ENCODE peak calls at places on chromosomes 12 and 14, in seven cellular contexts. One of them, this sample, is unnamed.

GRCh38 chr12:68317047-68317667 is 15.0 kb downstream of the MDM1 start:
- DNase-seq in GM12865: peak
- DNase-seq in ascending aorta: no peak
- DNase-seq in WERI-Rb-1: peak
- DNase-seq in fibroblast of the aortic adventitia: peak
- DNase-seq in AG09309: no peak
- DNase-seq in posterior vena cava: no peak
- DNase-seq in this sample: peak

GRCh38 chr14:96104469-96105057 is 65.4 kb downstream of the C14orf132 start:
- DNase-seq in GM12865: peak
- DNase-seq in ascending aorta: no peak
- DNase-seq in posterior vena cava: peak
- DNase-seq in AG09309: peak
- DNase-seq in fibroblast of the aortic adventitia: peak
- DNase-seq in WERI-Rb-1: peak
- DNase-seq in this sample: no peak

GRCh38 chr12:4539167-4539870 is 629 bp downstream of the RAD51AP1 start:
- DNase-seq in posterior vena cava: no peak
- DNase-seq in AG09309: no peak
- DNase-seq in fibroblast of the aortic adventitia: no peak
- DNase-seq in WERI-Rb-1: peak
- DNase-seq in GM12865: no peak
- DNase-seq in ascending aorta: no peak
- DNase-seq in this sample: no peak

GRCh38 chr14:96221841-96222240 is 17.2 kb downstream of the BDKRB2 start:
- DNase-seq in posterior vena cava: no peak
- DNase-seq in AG09309: no peak
- DNase-seq in GM12865: no peak
- DNase-seq in fibroblast of the aortic adventitia: no peak
- DNase-seq in ascending aorta: no peak
- DNase-seq in WERI-Rb-1: no peak
- DNase-seq in this sample: no peak

GRCh38 chr14:64702493-64703392 is 1.5 kb upstream of the PLEKHG3 start:
- DNase-seq in fibroblast of the aortic adventitia: no peak
- DNase-seq in AG09309: no peak
- DNase-seq in GM12865: no peak
- DNase-seq in ascending aorta: no peak
- DNase-seq in WERI-Rb-1: no peak
- DNase-seq in posterior vena cava: no peak
- DNase-seq in this sample: no peak

GRCh38 chr12:31647106-31647505 is 12.4 kb upstream of the ETFBKMT start:
- DNase-seq in ascending aorta: no peak
- DNase-seq in WERI-Rb-1: peak
- DNase-seq in fibroblast of the aortic adventitia: no peak
- DNase-seq in AG09309: no peak
- DNase-seq in GM12865: no peak
- DNase-seq in posterior vena cava: no peak
- DNase-seq in this sample: no peak

GRCh38 chr12:76830456-76830855 is 48.4 kb downstream of the CSRP2 start:
- DNase-seq in AG09309: no peak
- DNase-seq in posterior vena cava: no peak
- DNase-seq in ascending aorta: no peak
- DNase-seq in GM12865: no peak
- DNase-seq in fibroblast of the aortic adventitia: peak
- DNase-seq in WERI-Rb-1: no peak
- DNase-seq in this sample: no peak

GRCh38 chr12:131862600-131862993 is 31.8 kb upstream of the ULK1 start:
- DNase-seq in GM12865: no peak
- DNase-seq in WERI-Rb-1: no peak
- DNase-seq in AG09309: no peak
- DNase-seq in fibroblast of the aortic adventitia: no peak
- DNase-seq in ascending aorta: no peak
- DNase-seq in posterior vena cava: no peak
- DNase-seq in this sample: no peak

GRCh38 chr14:58749066-58749669 is 111.4 kb downstream of the DACT1 start:
- DNase-seq in posterior vena cava: no peak
- DNase-seq in WERI-Rb-1: no peak
- DNase-seq in AG09309: peak
- DNase-seq in GM12865: peak
- DNase-seq in fibroblast of the aortic adventitia: peak
- DNase-seq in ascending aorta: no peak
- DNase-seq in this sample: no peak

GRCh38 chr12:92080390-92081285 is 65.0 kb downstream of the BTG1 start:
- DNase-seq in posterior vena cava: no peak
- DNase-seq in GM12865: peak
- DNase-seq in AG09309: peak
- DNase-seq in WERI-Rb-1: no peak
- DNase-seq in ascending aorta: no peak
- DNase-seq in fibroblast of the aortic adventitia: peak
- DNase-seq in this sample: no peak

GRCh38 chr12:92208613-92209121 is 63.0 kb upstream of the BTG1 start:
- DNase-seq in ascending aorta: no peak
- DNase-seq in GM12865: peak
- DNase-seq in AG09309: peak
- DNase-seq in WERI-Rb-1: peak
- DNase-seq in posterior vena cava: no peak
- DNase-seq in fibroblast of the aortic adventitia: peak
- DNase-seq in this sample: no peak

GRCh38 chr12:92094751-92095161 is 50.9 kb downstream of the BTG1 start:
- DNase-seq in ascending aorta: no peak
- DNase-seq in AG09309: no peak
- DNase-seq in fibroblast of the aortic adventitia: peak
- DNase-seq in posterior vena cava: no peak
- DNase-seq in WERI-Rb-1: no peak
- DNase-seq in GM12865: no peak
- DNase-seq in this sample: no peak

GRCh38 chr12:124548854-124549378 is 18.5 kb downstream of the NCOR2 start:
- DNase-seq in posterior vena cava: no peak
- DNase-seq in GM12865: no peak
- DNase-seq in ascending aorta: no peak
- DNase-seq in fibroblast of the aortic adventitia: peak
- DNase-seq in WERI-Rb-1: peak
- DNase-seq in AG09309: peak
- DNase-seq in this sample: no peak

GRCh38 chr14:49882826-49883694 is 9.8 kb upstream of the ARF6 start:
- DNase-seq in GM12865: no peak
- DNase-seq in posterior vena cava: no peak
- DNase-seq in fibroblast of the aortic adventitia: peak
- DNase-seq in ascending aorta: no peak
- DNase-seq in AG09309: no peak
- DNase-seq in WERI-Rb-1: no peak
- DNase-seq in this sample: no peak

GRCh38 chr12:48002179-48002601 is 2.1 kb downstream of the COL2A1 start:
- DNase-seq in AG09309: no peak
- DNase-seq in posterior vena cava: peak
- DNase-seq in WERI-Rb-1: no peak
- DNase-seq in ascending aorta: no peak
- DNase-seq in GM12865: no peak
- DNase-seq in fibroblast of the aortic adventitia: peak
- DNase-seq in this sample: no peak

GRCh38 chr12:25767613-25768012 is 190.9 kb upstream of the RASSF8 start:
- DNase-seq in AG09309: no peak
- DNase-seq in ascending aorta: no peak
- DNase-seq in posterior vena cava: no peak
- DNase-seq in fibroblast of the aortic adventitia: peak
- DNase-seq in WERI-Rb-1: no peak
- DNase-seq in GM12865: no peak
- DNase-seq in this sample: no peak

GRCh38 chr12:96141216-96141944 is 52.8 kb upstream of the ELK3 start:
- DNase-seq in posterior vena cava: no peak
- DNase-seq in fibroblast of the aortic adventitia: peak
- DNase-seq in AG09309: no peak
- DNase-seq in GM12865: no peak
- DNase-seq in ascending aorta: no peak
- DNase-seq in WERI-Rb-1: no peak
- DNase-seq in this sample: no peak

GRCh38 chr14:105335735-105336476 is 21.4 kb downstream of the PACS2 start:
- DNase-seq in fibroblast of the aortic adventitia: no peak
- DNase-seq in GM12865: no peak
- DNase-seq in ascending aorta: no peak
- DNase-seq in WERI-Rb-1: no peak
- DNase-seq in AG09309: no peak
- DNase-seq in posterior vena cava: no peak
- DNase-seq in this sample: peak

GRCh38 chr12:107027304-107028053 is 40.5 kb upstream of the MTERF2 start:
- DNase-seq in ascending aorta: no peak
- DNase-seq in GM12865: peak
- DNase-seq in WERI-Rb-1: no peak
- DNase-seq in posterior vena cava: no peak
- DNase-seq in fibroblast of the aortic adventitia: peak
- DNase-seq in AG09309: peak
- DNase-seq in this sample: no peak

GRCh38 chr14:67636361-67636919 is 16.7 kb downstream of the ARG2 start:
- DNase-seq in ascending aorta: no peak
- DNase-seq in WERI-Rb-1: no peak
- DNase-seq in fibroblast of the aortic adventitia: peak
- DNase-seq in posterior vena cava: no peak
- DNase-seq in AG09309: no peak
- DNase-seq in GM12865: peak
- DNase-seq in this sample: no peak

GRCh38 chr14:94328196-94328595 is 5.1 kb upstream of the SERPINA6 start:
- DNase-seq in posterior vena cava: no peak
- DNase-seq in WERI-Rb-1: no peak
- DNase-seq in AG09309: no peak
- DNase-seq in ascending aorta: no peak
- DNase-seq in GM12865: no peak
- DNase-seq in fibroblast of the aortic adventitia: peak
- DNase-seq in this sample: no peak

GRCh38 chr14:68569970-68570409 is 222.9 kb downstream of the ZFP36L1 start:
- DNase-seq in fibroblast of the aortic adventitia: no peak
- DNase-seq in ascending aorta: no peak
- DNase-seq in GM12865: no peak
- DNase-seq in posterior vena cava: no peak
- DNase-seq in AG09309: no peak
- DNase-seq in WERI-Rb-1: no peak
- DNase-seq in this sample: no peak

GRCh38 chr14:22002860-22003284 is 329.3 kb upstream of the OR4E1 start:
- DNase-seq in WERI-Rb-1: no peak
- DNase-seq in fibroblast of the aortic adventitia: no peak
- DNase-seq in GM12865: peak
- DNase-seq in posterior vena cava: no peak
- DNase-seq in AG09309: no peak
- DNase-seq in ascending aorta: no peak
- DNase-seq in this sample: no peak

GRCh38 chr12:49909826-49910225 is 6.1 kb upstream of the FAIM2 start:
- DNase-seq in GM12865: no peak
- DNase-seq in fibroblast of the aortic adventitia: peak
- DNase-seq in ascending aorta: no peak
- DNase-seq in posterior vena cava: peak
- DNase-seq in AG09309: no peak
- DNase-seq in WERI-Rb-1: no peak
- DNase-seq in this sample: no peak

GRCh38 chr12:2959508-2960431 is 573 bp downstream of the TEAD4 start:
- DNase-seq in AG09309: no peak
- DNase-seq in posterior vena cava: peak
- DNase-seq in ascending aorta: no peak
- DNase-seq in fibroblast of the aortic adventitia: peak
- DNase-seq in GM12865: peak
- DNase-seq in WERI-Rb-1: peak
- DNase-seq in this sample: peak

GRCh38 chr12:4700621-4701026 is 19.6 kb upstream of the GALNT8 start:
- DNase-seq in WERI-Rb-1: no peak
- DNase-seq in posterior vena cava: peak
- DNase-seq in AG09309: peak
- DNase-seq in fibroblast of the aortic adventitia: peak
- DNase-seq in ascending aorta: no peak
- DNase-seq in GM12865: no peak
- DNase-seq in this sample: no peak

GRCh38 chr14:30621954-30622830 is at the start of gene SCFD1:
- DNase-seq in AG09309: peak
- DNase-seq in fibroblast of the aortic adventitia: peak
- DNase-seq in ascending aorta: peak
- DNase-seq in WERI-Rb-1: peak
- DNase-seq in posterior vena cava: peak
- DNase-seq in GM12865: peak
- DNase-seq in this sample: peak

GRCh38 chr14:74941676-74942097 is 13.7 kb downstream of the PGF start:
- DNase-seq in AG09309: no peak
- DNase-seq in GM12865: peak
- DNase-seq in WERI-Rb-1: no peak
- DNase-seq in fibroblast of the aortic adventitia: peak
- DNase-seq in posterior vena cava: peak
- DNase-seq in ascending aorta: peak
- DNase-seq in this sample: no peak

GRCh38 chr12:115240251-115240650 is 556.3 kb upstream of the TBX3 start:
- DNase-seq in GM12865: no peak
- DNase-seq in posterior vena cava: no peak
- DNase-seq in ascending aorta: no peak
- DNase-seq in WERI-Rb-1: no peak
- DNase-seq in AG09309: no peak
- DNase-seq in fibroblast of the aortic adventitia: no peak
- DNase-seq in this sample: no peak